ENCODE peak calls at places on chromosomes 13 and 19, in four cellular contexts. B is epithelial cell of esophagus, Z is AG04449, O is suprapubic skin. G is an unnamed sample.

GRCh38 chr13:110387451-110388140 is 80.5 kb downstream of the COL4A2 start:
- DNase-seq in B (peak; percentile 57), Z (no peak), O (no peak), G (peak; percentile 50)

GRCh38 chr19:42403586-42403985 is 13.5 kb upstream of the CNFN start:
- DNase-seq in B (no peak), Z (no peak), O (no peak), G (no peak)

GRCh38 chr13:111344471-111345191 is 24.2 kb downstream of the TEX29 start:
- DNase-seq in B (peak; percentile 20), Z (peak; percentile 23), O (no peak), G (peak; percentile 89)

GRCh38 chr13:31053896-31054295 is 107.8 kb downstream of the HSPH1 start:
- DNase-seq in B (no peak), Z (no peak), O (peak; percentile 56), G (no peak)

GRCh38 chr19:4303778-4304508 is 455 bp upstream of the FSD1 start:
- DNase-seq in B (no peak), Z (no peak), O (no peak), G (no peak)

GRCh38 chr19:7552781-7553180 is 17.3 kb downstream of the PNPLA6 start:
- DNase-seq in B (no peak), Z (no peak), O (no peak), G (no peak)

GRCh38 chr19:18160792-18161690 is 8.1 kb downstream of the PIK3R2 start:
- DNase-seq in B (peak; percentile 64), Z (no peak), O (no peak), G (peak; percentile 44)

GRCh38 chr19:52923782-52924593 is 760 bp upstream of the ZNF888 start:
- DNase-seq in B (peak; percentile 44), Z (no peak), O (no peak), G (peak; percentile 64)

GRCh38 chr13:109220631-109221030 is 565.8 kb downstream of the IRS2 start:
- DNase-seq in B (no peak), Z (no peak), O (no peak), G (no peak)

GRCh38 chr19:39996218-39996810 is 546 bp upstream of the ZNF546 start:
- DNase-seq in B (peak; percentile 70), Z (no peak), O (no peak), G (peak; percentile 61)

GRCh38 chr13:95168191-95168590 is 133.1 kb downstream of the ABCC4 start:
- DNase-seq in B (no peak), Z (no peak), O (no peak), G (no peak)

GRCh38 chr19:29858000-29858596 is 46.3 kb downstream of the CCNE1 start:
- DNase-seq in B (peak; percentile 39), Z (no peak), O (no peak), G (no peak)

GRCh38 chr13:80716610-80717081 is 375.7 kb upstream of the SPRY2 start:
- DNase-seq in B (peak; percentile 37), Z (no peak), O (no peak), G (no peak)

GRCh38 chr19:7704280-7705060 is 2.5 kb upstream of the FCER2 start:
- DNase-seq in B (no peak), Z (no peak), O (no peak), G (no peak)

GRCh38 chr13:75550159-75550567 is 572 bp downstream of the UCHL3 start:
- DNase-seq in B (peak; percentile 93), Z (no peak), O (no peak), G (peak; percentile 83)

GRCh38 chr19:16208064-16208759 is 10.5 kb downstream of the AP1M1 start:
- DNase-seq in B (no peak), Z (no peak), O (no peak), G (no peak)

GRCh38 chr13:22135446-22135845 is 464.6 kb downstream of the FGF9 start:
- DNase-seq in B (no peak), Z (no peak), O (no peak), G (no peak)

GRCh38 chr13:31875134-31875533 is 135.8 kb downstream of the RXFP2 start:
- DNase-seq in B (no peak), Z (no peak), O (no peak), G (peak; percentile 58)

GRCh38 chr19:7415163-7415856 is 66.6 kb downstream of the ARHGEF18 start:
- DNase-seq in B (peak; percentile 34), Z (no peak), O (no peak), G (peak; percentile 17)

GRCh38 chr13:53191091-53191490 is 162.5 kb downstream of the OLFM4 start:
- DNase-seq in B (peak; percentile 32), Z (no peak), O (no peak), G (no peak)

DNA sequence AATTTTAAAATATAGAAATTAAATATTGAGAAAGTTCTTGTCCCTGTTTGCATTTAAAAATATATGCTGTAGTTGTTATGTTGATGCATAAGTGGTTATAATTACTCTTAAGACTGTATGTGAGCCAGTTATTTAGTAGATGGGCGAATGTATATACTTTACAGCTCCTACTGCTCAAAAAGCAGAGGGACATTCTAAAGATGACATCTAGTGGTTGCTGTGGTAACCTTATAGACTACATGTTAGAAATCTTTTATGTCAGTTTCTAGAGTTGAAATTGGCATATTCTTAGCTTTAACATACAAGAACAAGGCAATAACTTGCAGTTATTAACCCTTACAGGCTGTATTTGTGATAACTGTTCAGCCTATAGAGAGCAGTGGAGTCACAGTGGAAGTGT is 160.5 kb downstream of the OLFM4 start:
- DNase-seq in B (no peak), Z (no peak), O (no peak), G (no peak)
- TF ChIP-seq CTCF in B (no peak), Z (no peak), O (no peak), G (no peak)

DNA sequence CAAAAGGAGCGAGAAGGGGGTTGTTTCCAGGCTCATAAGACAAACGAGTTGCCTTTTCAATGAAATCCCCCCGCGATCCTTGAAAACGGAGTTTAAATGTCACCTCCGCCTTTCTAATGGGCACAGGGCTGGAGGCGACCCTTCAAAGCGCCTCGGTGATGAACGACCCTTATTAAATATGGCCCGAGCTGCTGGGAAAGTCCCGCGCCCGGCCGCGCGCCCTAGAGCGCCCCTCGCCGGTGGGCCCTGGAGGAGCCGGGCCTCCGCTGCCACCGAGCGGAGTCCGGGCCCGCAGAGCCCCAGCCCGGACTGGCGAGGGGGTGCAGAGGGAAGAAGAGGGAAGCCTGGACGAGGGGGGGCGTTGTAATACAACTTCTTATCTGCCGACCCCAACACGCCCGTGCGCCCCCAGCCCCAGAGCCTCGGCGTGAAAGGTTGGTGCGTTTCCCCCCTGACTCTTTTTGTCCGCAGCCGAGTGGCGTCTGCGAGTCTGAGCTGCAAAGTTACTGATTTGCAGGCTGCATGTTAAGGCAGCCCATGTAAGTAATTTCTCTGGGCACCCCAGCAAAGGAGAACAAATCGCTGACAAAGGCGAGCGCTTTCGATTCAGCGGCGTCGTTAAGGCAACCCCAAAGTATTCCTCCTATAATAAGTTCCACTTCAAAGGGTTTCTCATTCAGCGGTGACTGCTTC is 11.9 kb downstream of the ZIC5 start:
- DNase-seq in B (no peak), Z (no peak), O (no peak), G (no peak)
- H3K4me3 ChIP-seq in B (no peak overlapping the region), Z (no peak overlapping the region), O (peak overlapping the region; percentile 36), G (peak overlapping the region; percentile 22)

DNA sequence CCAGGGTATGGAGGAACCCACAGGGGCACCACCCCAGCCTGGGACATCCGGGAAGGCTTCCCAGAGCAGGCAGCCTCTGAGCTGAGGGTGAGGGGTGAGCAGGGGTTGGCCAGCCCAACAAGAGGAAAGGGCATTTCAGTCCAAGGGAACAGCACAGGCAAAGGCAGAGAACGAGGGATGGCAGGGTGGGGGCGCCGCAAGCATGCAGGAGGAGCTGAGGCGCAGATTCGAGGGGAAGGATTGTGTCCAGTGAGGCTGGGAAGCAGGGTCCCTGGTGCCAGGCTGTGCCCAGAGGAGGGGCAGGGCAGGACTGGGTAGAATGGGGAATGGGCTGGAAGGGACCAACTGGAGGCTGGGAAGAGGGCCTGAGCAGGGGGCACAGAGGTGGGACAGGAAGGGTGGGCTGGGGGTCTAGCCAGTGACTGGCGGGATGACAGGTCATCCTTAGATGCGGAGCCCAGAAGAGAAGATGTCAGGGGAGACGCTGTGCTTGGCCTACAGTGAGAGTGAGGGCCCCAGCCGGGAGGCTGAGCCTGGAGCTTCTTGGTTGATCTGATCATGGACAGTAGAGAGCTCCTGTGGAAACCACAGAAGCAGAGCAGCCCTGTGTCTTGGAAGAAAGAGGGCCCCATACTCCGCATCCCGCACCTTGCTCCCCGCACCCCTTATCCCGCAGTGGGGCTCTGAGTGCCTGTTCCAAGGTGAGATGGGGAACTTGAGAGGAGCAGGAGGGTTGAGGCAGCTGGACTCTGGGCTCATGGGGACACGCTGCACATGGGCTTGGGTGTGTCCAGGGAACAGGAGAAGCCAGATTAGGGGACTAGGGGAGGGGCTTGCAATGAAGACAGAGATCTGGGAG is 13.7 kb downstream of the EMP3 start:
- DNase-seq in B (no peak), Z (no peak), O (no peak), G (no peak)
- TF ChIP-seq CTCF in B (no peak), Z (no peak), O (no peak), G (no peak)

GRCh38 chr19:51417107-51417806 is at the start of gene SIGLEC10:
- DNase-seq in B (no peak), Z (no peak), O (no peak), G (no peak)
- H3K4me3 ChIP-seq in B (no peak within 1 kb of the TSS), Z (no peak within 1 kb of the TSS), O (no peak within 1 kb of the TSS), G (no peak within 1 kb of the TSS)

DNA sequence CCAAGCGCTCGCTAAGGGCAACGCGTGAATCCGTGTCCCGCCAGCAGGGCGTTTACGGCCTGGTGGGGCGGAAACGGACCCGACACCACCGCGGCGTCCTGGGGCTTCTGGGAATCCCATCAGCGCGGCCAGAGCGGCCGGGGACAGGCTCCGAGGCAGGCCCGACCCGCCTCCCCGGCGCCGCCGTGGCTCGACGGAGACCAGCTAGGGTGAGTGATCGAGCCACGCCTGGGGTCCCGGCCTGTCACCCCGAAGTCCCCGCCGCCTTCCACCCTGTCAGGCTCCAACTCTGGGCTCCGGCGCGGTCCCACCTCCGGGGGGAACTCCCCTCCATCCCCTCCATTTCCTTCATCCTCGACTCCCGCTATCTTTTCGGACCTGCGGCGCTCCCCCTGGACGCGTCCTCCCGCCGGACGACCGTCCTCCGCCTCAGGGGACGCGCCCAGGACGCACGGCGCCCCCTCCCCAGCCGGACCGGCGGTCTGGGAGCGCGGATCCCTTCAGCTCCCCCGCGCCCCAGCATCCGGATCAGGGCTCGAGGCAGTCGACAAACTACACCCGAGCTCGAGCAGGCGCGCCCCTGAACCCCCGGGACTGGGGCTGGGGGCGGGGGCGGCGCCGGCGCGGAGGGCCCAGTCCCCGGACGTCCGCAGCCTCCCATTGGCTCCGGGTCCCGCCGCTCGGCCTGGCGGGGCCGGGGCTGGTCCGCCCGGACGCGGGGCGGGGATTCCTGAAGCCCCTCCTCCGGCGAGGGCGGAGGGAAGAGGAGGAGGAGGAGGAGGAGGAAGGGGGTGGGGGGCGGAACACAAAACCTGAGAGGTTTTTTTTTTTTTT is 643 bp upstream of the BICRA start:
- DNase-seq in B (peak; percentile 95), Z (no peak), O (peak; percentile 95), G (peak; percentile 98)
- TF ChIP-seq CTCF in B (peak; percentile 31), Z (peak; percentile 56), O (peak; percentile 32), G (peak; percentile 15)

GRCh38 chr19:10343495-10343894 is 4.1 kb upstream of the ICAM3 start:
- DNase-seq in B (peak; percentile 10), Z (no peak), O (no peak), G (no peak)
- H3K4me3 ChIP-seq in B (no peak overlapping the region), Z (no peak overlapping the region), O (no peak overlapping the region), G (no peak overlapping the region)

GRCh38 chr13:48928781-48929430 is 46.8 kb upstream of the FNDC3A start:
- DNase-seq in B (no peak), Z (no peak), O (no peak), G (no peak)

DNA sequence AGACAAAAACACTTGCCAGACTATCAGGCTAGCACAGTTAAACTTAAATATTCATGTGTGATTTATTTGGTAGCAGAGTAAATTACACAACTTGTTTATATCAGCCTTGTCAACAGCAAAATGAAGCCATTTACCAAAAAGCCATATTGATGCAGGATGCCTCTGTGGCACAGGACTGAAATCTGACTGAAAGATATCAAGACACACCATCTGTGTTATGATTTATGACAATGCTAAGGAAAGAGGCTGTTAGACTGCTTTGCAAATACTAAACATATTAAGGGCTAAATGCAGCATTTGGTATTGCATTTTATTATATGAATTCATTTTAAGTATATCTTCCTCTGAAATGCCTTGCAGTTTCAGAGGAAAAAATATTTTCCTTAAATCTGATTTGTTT is 44.8 kb upstream of the FNDC3A start:
- DNase-seq in B (no peak), Z (no peak), O (no peak), G (no peak)
- TF ChIP-seq CTCF in B (no peak), Z (no peak), O (no peak), G (no peak)

GRCh38 chr19:51595190-51595589 is 24.1 kb downstream of the ZNF175 start:
- DNase-seq in B (no peak), Z (no peak), O (no peak), G (no peak)
- H3K4me3 ChIP-seq in B (peak overlapping the region; percentile 87), Z (peak overlapping the region; percentile 71), O (no peak overlapping the region), G (no peak overlapping the region)

G was measured in foreskin fibroblast.